ENCODE peak calls at places on chromosomes 12 and 14, in eight cellular contexts. One of them, this sample, is unnamed.

GRCh38 chr14:72559227-72559626 is 334.7 kb downstream of the DPF3 start:
- DNase-seq in NCI-H345: no peak
- DNase-seq in tibial artery: no peak
- DNase-seq in HT-29: no peak
- DNase-seq in GM19239: no peak
- DNase-seq in stimulated activated CD8-positive, alpha-beta memory T cell treated with anti-CD3 and anti-CD28 coated beads, Interleukin-15, amount 100 ng/mL, for 24 hours: no peak
- DNase-seq in nephron progenitor cell: peak
- DNase-seq in esophagus squamous epithelium: no peak
- DNase-seq in this sample: no peak

GRCh38 chr12:46265734-46266133 is 3.1 kb downstream of the SLC38A1 start:
- DNase-seq in HT-29: peak
- DNase-seq in stimulated activated CD8-positive, alpha-beta memory T cell treated with anti-CD3 and anti-CD28 coated beads, Interleukin-15, amount 100 ng/mL, for 24 hours: no peak
- DNase-seq in nephron progenitor cell: no peak
- DNase-seq in NCI-H345: no peak
- DNase-seq in GM19239: no peak
- DNase-seq in tibial artery: no peak
- DNase-seq in esophagus squamous epithelium: no peak
- DNase-seq in this sample: no peak

GRCh38 chr12:102024765-102025164 is 37.0 kb downstream of the WASHC3 start:
- DNase-seq in NCI-H345: no peak
- DNase-seq in nephron progenitor cell: no peak
- DNase-seq in GM19239: no peak
- DNase-seq in tibial artery: no peak
- DNase-seq in esophagus squamous epithelium: no peak
- DNase-seq in HT-29: no peak
- DNase-seq in stimulated activated CD8-positive, alpha-beta memory T cell treated with anti-CD3 and anti-CD28 coated beads, Interleukin-15, amount 100 ng/mL, for 24 hours: no peak
- DNase-seq in this sample: no peak

GRCh38 chr14:52148371-52148770 is 79.5 kb upstream of the NID2 start:
- DNase-seq in nephron progenitor cell: no peak
- DNase-seq in HT-29: no peak
- DNase-seq in GM19239: no peak
- DNase-seq in tibial artery: no peak
- DNase-seq in stimulated activated CD8-positive, alpha-beta memory T cell treated with anti-CD3 and anti-CD28 coated beads, Interleukin-15, amount 100 ng/mL, for 24 hours: no peak
- DNase-seq in esophagus squamous epithelium: no peak
- DNase-seq in NCI-H345: no peak
- DNase-seq in this sample: no peak

GRCh38 chr14:53391631-53392030 is 238.5 kb upstream of the DDHD1 start:
- DNase-seq in NCI-H345: no peak
- DNase-seq in tibial artery: no peak
- DNase-seq in GM19239: no peak
- DNase-seq in nephron progenitor cell: no peak
- DNase-seq in esophagus squamous epithelium: no peak
- DNase-seq in stimulated activated CD8-positive, alpha-beta memory T cell treated with anti-CD3 and anti-CD28 coated beads, Interleukin-15, amount 100 ng/mL, for 24 hours: no peak
- DNase-seq in HT-29: no peak
- DNase-seq in this sample: no peak

GRCh38 chr12:6356374-6356820 is 14.5 kb upstream of the TNFRSF1A start:
- DNase-seq in tibial artery: no peak
- DNase-seq in stimulated activated CD8-positive, alpha-beta memory T cell treated with anti-CD3 and anti-CD28 coated beads, Interleukin-15, amount 100 ng/mL, for 24 hours: no peak
- DNase-seq in NCI-H345: no peak
- DNase-seq in esophagus squamous epithelium: no peak
- DNase-seq in nephron progenitor cell: no peak
- DNase-seq in HT-29: no peak
- DNase-seq in GM19239: no peak
- DNase-seq in this sample: no peak

GRCh38 chr12:9389796-9390195 is 181.6 kb upstream of the PZP start:
- DNase-seq in tibial artery: no peak
- DNase-seq in nephron progenitor cell: no peak
- DNase-seq in NCI-H345: no peak
- DNase-seq in esophagus squamous epithelium: no peak
- DNase-seq in stimulated activated CD8-positive, alpha-beta memory T cell treated with anti-CD3 and anti-CD28 coated beads, Interleukin-15, amount 100 ng/mL, for 24 hours: no peak
- DNase-seq in HT-29: no peak
- DNase-seq in GM19239: no peak
- DNase-seq in this sample: no peak

GRCh38 chr12:117363953-117364486 is 2.6 kb upstream of the NOS1 start:
- DNase-seq in NCI-H345: no peak
- DNase-seq in GM19239: no peak
- DNase-seq in tibial artery: no peak
- DNase-seq in esophagus squamous epithelium: no peak
- DNase-seq in stimulated activated CD8-positive, alpha-beta memory T cell treated with anti-CD3 and anti-CD28 coated beads, Interleukin-15, amount 100 ng/mL, for 24 hours: no peak
- DNase-seq in HT-29: peak
- DNase-seq in nephron progenitor cell: no peak
- DNase-seq in this sample: peak

GRCh38 chr12:52209321-52209720 is 17.5 kb upstream of the KRT80 start:
- DNase-seq in esophagus squamous epithelium: no peak
- DNase-seq in stimulated activated CD8-positive, alpha-beta memory T cell treated with anti-CD3 and anti-CD28 coated beads, Interleukin-15, amount 100 ng/mL, for 24 hours: no peak
- DNase-seq in tibial artery: peak
- DNase-seq in NCI-H345: peak
- DNase-seq in HT-29: no peak
- DNase-seq in GM19239: no peak
- DNase-seq in nephron progenitor cell: no peak
- DNase-seq in this sample: peak

GRCh38 chr12:38886064-38886463 is 19.3 kb downstream of the CPNE8 start:
- DNase-seq in GM19239: no peak
- DNase-seq in HT-29: peak
- DNase-seq in nephron progenitor cell: no peak
- DNase-seq in esophagus squamous epithelium: no peak
- DNase-seq in stimulated activated CD8-positive, alpha-beta memory T cell treated with anti-CD3 and anti-CD28 coated beads, Interleukin-15, amount 100 ng/mL, for 24 hours: no peak
- DNase-seq in NCI-H345: no peak
- DNase-seq in tibial artery: peak
- DNase-seq in this sample: no peak

GRCh38 chr12:68675098-68675842 is 11.5 kb upstream of the NUP107 start:
- DNase-seq in HT-29: no peak
- DNase-seq in tibial artery: no peak
- DNase-seq in GM19239: no peak
- DNase-seq in NCI-H345: no peak
- DNase-seq in esophagus squamous epithelium: no peak
- DNase-seq in nephron progenitor cell: peak
- DNase-seq in stimulated activated CD8-positive, alpha-beta memory T cell treated with anti-CD3 and anti-CD28 coated beads, Interleukin-15, amount 100 ng/mL, for 24 hours: no peak
- DNase-seq in this sample: no peak

GRCh38 chr12:122979908-122980191 is 631 bp upstream of the ARL6IP4 start:
- DNase-seq in NCI-H345: no peak
- DNase-seq in HT-29: peak
- DNase-seq in stimulated activated CD8-positive, alpha-beta memory T cell treated with anti-CD3 and anti-CD28 coated beads, Interleukin-15, amount 100 ng/mL, for 24 hours: no peak
- DNase-seq in esophagus squamous epithelium: no peak
- DNase-seq in tibial artery: no peak
- DNase-seq in nephron progenitor cell: no peak
- DNase-seq in GM19239: no peak
- DNase-seq in this sample: no peak

GRCh38 chr12:55700255-55701018 is 7.3 kb downstream of the ITGA7 start:
- DNase-seq in nephron progenitor cell: no peak
- DNase-seq in stimulated activated CD8-positive, alpha-beta memory T cell treated with anti-CD3 and anti-CD28 coated beads, Interleukin-15, amount 100 ng/mL, for 24 hours: no peak
- DNase-seq in tibial artery: no peak
- DNase-seq in GM19239: no peak
- DNase-seq in esophagus squamous epithelium: no peak
- DNase-seq in HT-29: no peak
- DNase-seq in NCI-H345: no peak
- DNase-seq in this sample: no peak

GRCh38 chr12:76698316-76698715 is 65.6 kb upstream of the ZDHHC17 start:
- DNase-seq in tibial artery: no peak
- DNase-seq in HT-29: no peak
- DNase-seq in esophagus squamous epithelium: no peak
- DNase-seq in nephron progenitor cell: no peak
- DNase-seq in GM19239: no peak
- DNase-seq in stimulated activated CD8-positive, alpha-beta memory T cell treated with anti-CD3 and anti-CD28 coated beads, Interleukin-15, amount 100 ng/mL, for 24 hours: no peak
- DNase-seq in NCI-H345: no peak
- DNase-seq in this sample: no peak

GRCh38 chr14:75431827-75432226 is 4.0 kb downstream of the JDP2 start:
- DNase-seq in NCI-H345: no peak
- DNase-seq in esophagus squamous epithelium: no peak
- DNase-seq in tibial artery: no peak
- DNase-seq in stimulated activated CD8-positive, alpha-beta memory T cell treated with anti-CD3 and anti-CD28 coated beads, Interleukin-15, amount 100 ng/mL, for 24 hours: no peak
- DNase-seq in nephron progenitor cell: no peak
- DNase-seq in GM19239: no peak
- DNase-seq in HT-29: no peak
- DNase-seq in this sample: no peak

GRCh38 chr14:99212646-99213045 is 59.4 kb downstream of the BCL11B start:
- DNase-seq in nephron progenitor cell: no peak
- DNase-seq in stimulated activated CD8-positive, alpha-beta memory T cell treated with anti-CD3 and anti-CD28 coated beads, Interleukin-15, amount 100 ng/mL, for 24 hours: no peak
- DNase-seq in HT-29: no peak
- DNase-seq in NCI-H345: no peak
- DNase-seq in GM19239: no peak
- DNase-seq in tibial artery: no peak
- DNase-seq in esophagus squamous epithelium: no peak
- DNase-seq in this sample: no peak

GRCh38 chr14:58533417-58533816 is 104.3 kb upstream of the DACT1 start:
- DNase-seq in nephron progenitor cell: peak
- DNase-seq in HT-29: no peak
- DNase-seq in esophagus squamous epithelium: no peak
- DNase-seq in NCI-H345: no peak
- DNase-seq in tibial artery: no peak
- DNase-seq in GM19239: no peak
- DNase-seq in stimulated activated CD8-positive, alpha-beta memory T cell treated with anti-CD3 and anti-CD28 coated beads, Interleukin-15, amount 100 ng/mL, for 24 hours: no peak
- DNase-seq in this sample: no peak

GRCh38 chr12:32270818-32271710 is 128.3 kb upstream of the FGD4 start:
- DNase-seq in GM19239: no peak
- DNase-seq in NCI-H345: no peak
- DNase-seq in nephron progenitor cell: peak
- DNase-seq in esophagus squamous epithelium: no peak
- DNase-seq in tibial artery: no peak
- DNase-seq in HT-29: peak
- DNase-seq in stimulated activated CD8-positive, alpha-beta memory T cell treated with anti-CD3 and anti-CD28 coated beads, Interleukin-15, amount 100 ng/mL, for 24 hours: no peak
- DNase-seq in this sample: no peak

GRCh38 chr12:130846386-130846785 is 7.3 kb upstream of the STX2 start:
- DNase-seq in tibial artery: no peak
- DNase-seq in GM19239: no peak
- DNase-seq in HT-29: no peak
- DNase-seq in nephron progenitor cell: no peak
- DNase-seq in stimulated activated CD8-positive, alpha-beta memory T cell treated with anti-CD3 and anti-CD28 coated beads, Interleukin-15, amount 100 ng/mL, for 24 hours: no peak
- DNase-seq in esophagus squamous epithelium: no peak
- DNase-seq in NCI-H345: no peak
- DNase-seq in this sample: no peak

GRCh38 chr12:69457433-69457832 is 12.8 kb upstream of the FRS2 start:
- DNase-seq in tibial artery: no peak
- DNase-seq in esophagus squamous epithelium: no peak
- DNase-seq in stimulated activated CD8-positive, alpha-beta memory T cell treated with anti-CD3 and anti-CD28 coated beads, Interleukin-15, amount 100 ng/mL, for 24 hours: no peak
- DNase-seq in GM19239: no peak
- DNase-seq in HT-29: no peak
- DNase-seq in nephron progenitor cell: no peak
- DNase-seq in NCI-H345: no peak
- DNase-seq in this sample: no peak

GRCh38 chr12:112275211-112275610 is 107.0 kb downstream of the HECTD4 start:
- DNase-seq in tibial artery: no peak
- DNase-seq in nephron progenitor cell: no peak
- DNase-seq in NCI-H345: no peak
- DNase-seq in HT-29: no peak
- DNase-seq in GM19239: no peak
- DNase-seq in stimulated activated CD8-positive, alpha-beta memory T cell treated with anti-CD3 and anti-CD28 coated beads, Interleukin-15, amount 100 ng/mL, for 24 hours: no peak
- DNase-seq in esophagus squamous epithelium: no peak
- DNase-seq in this sample: no peak

GRCh38 chr14:93532550-93532949 is 101.8 kb downstream of the UNC79 start:
- DNase-seq in tibial artery: no peak
- DNase-seq in HT-29: no peak
- DNase-seq in GM19239: no peak
- DNase-seq in NCI-H345: no peak
- DNase-seq in stimulated activated CD8-positive, alpha-beta memory T cell treated with anti-CD3 and anti-CD28 coated beads, Interleukin-15, amount 100 ng/mL, for 24 hours: no peak
- DNase-seq in esophagus squamous epithelium: no peak
- DNase-seq in nephron progenitor cell: no peak
- DNase-seq in this sample: no peak

GRCh38 chr14:81437226-81437625 is 37.1 kb upstream of the STON2 start:
- DNase-seq in GM19239: no peak
- DNase-seq in nephron progenitor cell: no peak
- DNase-seq in tibial artery: no peak
- DNase-seq in esophagus squamous epithelium: no peak
- DNase-seq in stimulated activated CD8-positive, alpha-beta memory T cell treated with anti-CD3 and anti-CD28 coated beads, Interleukin-15, amount 100 ng/mL, for 24 hours: no peak
- DNase-seq in HT-29: no peak
- DNase-seq in NCI-H345: no peak
- DNase-seq in this sample: no peak

GRCh38 chr12:54596526-54596946 is 8.1 kb upstream of the PPP1R1A start:
- DNase-seq in nephron progenitor cell: peak
- DNase-seq in esophagus squamous epithelium: no peak
- DNase-seq in stimulated activated CD8-positive, alpha-beta memory T cell treated with anti-CD3 and anti-CD28 coated beads, Interleukin-15, amount 100 ng/mL, for 24 hours: peak
- DNase-seq in GM19239: no peak
- DNase-seq in HT-29: peak
- DNase-seq in NCI-H345: peak
- DNase-seq in tibial artery: peak
- DNase-seq in this sample: peak

GRCh38 chr14:56237398-56237797 is 119.2 kb downstream of the PELI2 start:
- DNase-seq in HT-29: no peak
- DNase-seq in esophagus squamous epithelium: no peak
- DNase-seq in nephron progenitor cell: no peak
- DNase-seq in GM19239: no peak
- DNase-seq in stimulated activated CD8-positive, alpha-beta memory T cell treated with anti-CD3 and anti-CD28 coated beads, Interleukin-15, amount 100 ng/mL, for 24 hours: no peak
- DNase-seq in tibial artery: no peak
- DNase-seq in NCI-H345: no peak
- DNase-seq in this sample: no peak

GRCh38 chr12:131007031-131007793 is 53.5 kb downstream of the ADGRD1 start:
- DNase-seq in NCI-H345: no peak
- DNase-seq in tibial artery: no peak
- DNase-seq in stimulated activated CD8-positive, alpha-beta memory T cell treated with anti-CD3 and anti-CD28 coated beads, Interleukin-15, amount 100 ng/mL, for 24 hours: no peak
- DNase-seq in nephron progenitor cell: no peak
- DNase-seq in esophagus squamous epithelium: no peak
- DNase-seq in GM19239: no peak
- DNase-seq in HT-29: no peak
- DNase-seq in this sample: no peak

GRCh38 chr12:42893196-42893595 is 303.6 kb upstream of the PRICKLE1 start:
- DNase-seq in nephron progenitor cell: no peak
- DNase-seq in tibial artery: no peak
- DNase-seq in GM19239: no peak
- DNase-seq in HT-29: no peak
- DNase-seq in esophagus squamous epithelium: no peak
- DNase-seq in NCI-H345: no peak
- DNase-seq in stimulated activated CD8-positive, alpha-beta memory T cell treated with anti-CD3 and anti-CD28 coated beads, Interleukin-15, amount 100 ng/mL, for 24 hours: no peak
- DNase-seq in this sample: no peak

GRCh38 chr12:3042394-3042793 is 34.8 kb upstream of the TSPAN9 start:
- DNase-seq in esophagus squamous epithelium: no peak
- DNase-seq in HT-29: no peak
- DNase-seq in stimulated activated CD8-positive, alpha-beta memory T cell treated with anti-CD3 and anti-CD28 coated beads, Interleukin-15, amount 100 ng/mL, for 24 hours: no peak
- DNase-seq in NCI-H345: peak
- DNase-seq in nephron progenitor cell: no peak
- DNase-seq in GM19239: no peak
- DNase-seq in tibial artery: no peak
- DNase-seq in this sample: peak

GRCh38 chr14:105076296-105076804 is 11.1 kb upstream of the GPR132 start:
- DNase-seq in tibial artery: no peak
- DNase-seq in nephron progenitor cell: no peak
- DNase-seq in GM19239: no peak
- DNase-seq in esophagus squamous epithelium: no peak
- DNase-seq in HT-29: no peak
- DNase-seq in NCI-H345: no peak
- DNase-seq in stimulated activated CD8-positive, alpha-beta memory T cell treated with anti-CD3 and anti-CD28 coated beads, Interleukin-15, amount 100 ng/mL, for 24 hours: no peak
- DNase-seq in this sample: peak

GRCh38 chr14:102342238-102342637 is 20.5 kb downstream of the CINP start:
- DNase-seq in stimulated activated CD8-positive, alpha-beta memory T cell treated with anti-CD3 and anti-CD28 coated beads, Interleukin-15, amount 100 ng/mL, for 24 hours: no peak
- DNase-seq in HT-29: no peak
- DNase-seq in NCI-H345: no peak
- DNase-seq in GM19239: no peak
- DNase-seq in tibial artery: no peak
- DNase-seq in nephron progenitor cell: no peak
- DNase-seq in esophagus squamous epithelium: no peak
- DNase-seq in this sample: no peak

GRCh38 chr12:122975790-122976647 is 975 bp downstream of the OGFOD2 start:
- DNase-seq in HT-29: no peak
- DNase-seq in stimulated activated CD8-positive, alpha-beta memory T cell treated with anti-CD3 and anti-CD28 coated beads, Interleukin-15, amount 100 ng/mL, for 24 hours: no peak
- DNase-seq in NCI-H345: no peak
- DNase-seq in tibial artery: no peak
- DNase-seq in GM19239: no peak
- DNase-seq in esophagus squamous epithelium: no peak
- DNase-seq in nephron progenitor cell: peak
- DNase-seq in this sample: no peak

GRCh38 chr12:59689776-59690175 is 93.9 kb downstream of the SLC16A7 start:
- DNase-seq in GM19239: no peak
- DNase-seq in tibial artery: no peak
- DNase-seq in HT-29: no peak
- DNase-seq in nephron progenitor cell: no peak
- DNase-seq in stimulated activated CD8-positive, alpha-beta memory T cell treated with anti-CD3 and anti-CD28 coated beads, Interleukin-15, amount 100 ng/mL, for 24 hours: no peak
- DNase-seq in esophagus squamous epithelium: no peak
- DNase-seq in NCI-H345: no peak
- DNase-seq in this sample: no peak

GRCh38 chr14:29039171-29039570 is 272.6 kb downstream of the FOXG1 start:
- DNase-seq in nephron progenitor cell: no peak
- DNase-seq in HT-29: no peak
- DNase-seq in stimulated activated CD8-positive, alpha-beta memory T cell treated with anti-CD3 and anti-CD28 coated beads, Interleukin-15, amount 100 ng/mL, for 24 hours: no peak
- DNase-seq in esophagus squamous epithelium: no peak
- DNase-seq in tibial artery: no peak
- DNase-seq in GM19239: no peak
- DNase-seq in NCI-H345: no peak
- DNase-seq in this sample: no peak

GRCh38 chr14:89629383-89629782 is 212.3 kb upstream of the FOXN3 start:
- DNase-seq in NCI-H345: no peak
- DNase-seq in nephron progenitor cell: no peak
- DNase-seq in stimulated activated CD8-positive, alpha-beta memory T cell treated with anti-CD3 and anti-CD28 coated beads, Interleukin-15, amount 100 ng/mL, for 24 hours: no peak
- DNase-seq in GM19239: no peak
- DNase-seq in HT-29: no peak
- DNase-seq in esophagus squamous epithelium: no peak
- DNase-seq in tibial artery: no peak
- DNase-seq in this sample: no peak

This sample was measured in H7.